ENCODE peak calls at places on chromosomes 6 and 20, in four cellular contexts. One of them, this sample, is unnamed.

GRCh38 chr6:138440296-138440695 is 36.3 kb downstream of the HEBP2 start:
- DNase-seq in EL: no peak
- DNase-seq in skeletal muscle cell: no peak
- DNase-seq in memory B cell: no peak
- DNase-seq in this sample: no peak

GRCh38 chr6:108167449-108167903 is 1.7 kb downstream of the NR2E1 start:
- DNase-seq in EL: no peak
- DNase-seq in memory B cell: no peak
- DNase-seq in skeletal muscle cell: no peak
- DNase-seq in this sample: no peak

GRCh38 chr6:52522655-52523054 is 54.2 kb downstream of the TRAM2 start:
- DNase-seq in memory B cell: no peak
- DNase-seq in skeletal muscle cell: no peak
- DNase-seq in EL: peak; percentile 44
- DNase-seq in this sample: no peak

GRCh38 chr6:40960784-40961430 is 78.1 kb downstream of the UNC5CL start:
- DNase-seq in EL: no peak
- DNase-seq in skeletal muscle cell: no peak
- DNase-seq in memory B cell: no peak
- DNase-seq in this sample: no peak

GRCh38 chr6:41373367-41373918 is 38.0 kb downstream of the NCR2 start:
- DNase-seq in EL: no peak
- DNase-seq in memory B cell: no peak
- DNase-seq in skeletal muscle cell: no peak
- DNase-seq in this sample: no peak

GRCh38 chr20:3847419-3847940 is 846 bp downstream of the MAVS start:
- DNase-seq in EL: no peak
- DNase-seq in memory B cell: no peak
- DNase-seq in skeletal muscle cell: no peak
- DNase-seq in this sample: no peak

GRCh38 chr6:37320649-37321048 is 33.1 kb upstream of the RNF8 start:
- DNase-seq in skeletal muscle cell: no peak
- DNase-seq in EL: no peak
- DNase-seq in memory B cell: no peak
- DNase-seq in this sample: no peak

GRCh38 chr6:34970487-34970886 is 81.4 kb downstream of the ANKS1A start:
- DNase-seq in memory B cell: no peak
- DNase-seq in EL: peak; percentile 58
- DNase-seq in skeletal muscle cell: no peak
- DNase-seq in this sample: no peak

GRCh38 chr6:139927236-139927635 is 552.8 kb upstream of the CITED2 start:
- DNase-seq in EL: peak; percentile 77
- DNase-seq in skeletal muscle cell: peak; percentile 81
- DNase-seq in memory B cell: no peak
- DNase-seq in this sample: peak; percentile 65

GRCh38 chr6:168985705-168986104 is 267.9 kb downstream of the THBS2 start:
- DNase-seq in EL: no peak
- DNase-seq in memory B cell: no peak
- DNase-seq in skeletal muscle cell: no peak
- DNase-seq in this sample: no peak

GRCh38 chr20:25031241-25031640 is 26.7 kb downstream of the ACSS1 start:
- DNase-seq in EL: no peak
- DNase-seq in memory B cell: no peak
- DNase-seq in skeletal muscle cell: no peak
- DNase-seq in this sample: no peak

GRCh38 chr6:7150381-7151064 is 42.8 kb downstream of the RREB1 start:
- DNase-seq in skeletal muscle cell: no peak
- DNase-seq in memory B cell: no peak
- DNase-seq in EL: no peak
- DNase-seq in this sample: no peak

GRCh38 chr20:43904195-43904594 is 10.5 kb upstream of the TOX2 start:
- DNase-seq in EL: no peak
- DNase-seq in skeletal muscle cell: no peak
- DNase-seq in memory B cell: no peak
- DNase-seq in this sample: no peak

GRCh38 chr6:131980791-131981623 is 29.8 kb upstream of the CCN2 start:
- DNase-seq in memory B cell: no peak
- DNase-seq in EL: no peak
- DNase-seq in skeletal muscle cell: no peak
- DNase-seq in this sample: no peak

GRCh38 chr6:108164815-108165706 is 761 bp upstream of the NR2E1 start:
- DNase-seq in EL: no peak
- DNase-seq in skeletal muscle cell: no peak
- DNase-seq in memory B cell: no peak
- DNase-seq in this sample: no peak

GRCh38 chr20:2800590-2801458 is at the start of gene CPXM1:
- DNase-seq in EL: no peak
- DNase-seq in memory B cell: no peak
- DNase-seq in skeletal muscle cell: no peak
- DNase-seq in this sample: no peak

GRCh38 chr6:100657678-100658330 is 193.1 kb upstream of the SIM1 start:
- DNase-seq in skeletal muscle cell: no peak
- DNase-seq in memory B cell: no peak
- DNase-seq in EL: peak; percentile 25
- DNase-seq in this sample: peak; percentile 2

GRCh38 chr20:38221041-38221589 is 39.4 kb downstream of the KIAA1755 start:
- DNase-seq in EL: peak; percentile 66
- DNase-seq in skeletal muscle cell: no peak
- DNase-seq in memory B cell: peak; percentile 90
- DNase-seq in this sample: peak; percentile 88

GRCh38 chr20:50916257-50916656 is 15.0 kb downstream of the ADNP start:
- DNase-seq in memory B cell: no peak
- DNase-seq in EL: peak; percentile 70
- DNase-seq in skeletal muscle cell: no peak
- DNase-seq in this sample: no peak

GRCh38 chr6:16472349-16473069 is 234.1 kb downstream of the GMPR start:
- DNase-seq in memory B cell: no peak
- DNase-seq in skeletal muscle cell: peak; percentile 36
- DNase-seq in EL: peak; percentile 69
- DNase-seq in this sample: peak; percentile 16

GRCh38 chr20:11375966-11376365 is 541.7 kb upstream of the BTBD3 start:
- DNase-seq in memory B cell: no peak
- DNase-seq in skeletal muscle cell: no peak
- DNase-seq in EL: peak; percentile 50
- DNase-seq in this sample: no peak

GRCh38 chr6:53020005-53020744 is 25.1 kb upstream of the GSTA4 start:
- DNase-seq in EL: no peak
- DNase-seq in memory B cell: no peak
- DNase-seq in skeletal muscle cell: peak; percentile 47
- DNase-seq in this sample: no peak